ENCODE peak calls at places on chromosomes 3 and 15, in five cellular contexts. A, Y, L, N and O are unnamed samples.

GRCh38 chr15:59232476-59232875 is 25.8 kb downstream of the LDHAL6B start:
- DNase-seq in L (no peak), A (no peak), N (peak), Y (no peak), O (no peak)

GRCh38 chr15:64010719-64011118 is 35.6 kb downstream of the DAPK2 start:
- DNase-seq in L (peak), A (peak), N (peak), Y (peak), O (peak)

GRCh38 chr15:77753238-77753873 is 120.6 kb upstream of the LINGO1 start:
- DNase-seq in L (no peak), A (no peak), N (peak), Y (no peak), O (peak)

GRCh38 chr15:33994005-33994615 is 25.8 kb downstream of the CHRM5 start:
- DNase-seq in Y (no peak), A (no peak), L (no peak), N (peak), O (no peak)

GRCh38 chr15:34010921-34011320 is 28.1 kb downstream of the AVEN start:
- DNase-seq in Y (no peak), A (no peak), N (no peak), L (no peak), O (no peak)

GRCh38 chr3:48879307-48879993 is 19.2 kb downstream of the SLC25A20 start:
- DNase-seq in N (no peak), Y (no peak), L (no peak), A (no peak), O (no peak)

GRCh38 chr15:59317211-59317610 is 55.5 kb downstream of the MYO1E start:
- DNase-seq in Y (no peak), L (no peak), A (no peak), N (no peak), O (no peak)

GRCh38 chr3:50242778-50243551 is 7.0 kb downstream of the GNAI2 start:
- DNase-seq in N (peak), Y (no peak), A (peak), L (peak), O (no peak)

GRCh38 chr3:118729546-118729945 is 305.1 kb downstream of the IGSF11 start:
- DNase-seq in Y (no peak), A (no peak), L (no peak), N (no peak), O (no peak)

GRCh38 chr3:156389151-156389760 is 165.7 kb downstream of the SSR3 start:
- DNase-seq in L (no peak), N (peak), Y (no peak), A (no peak), O (peak)

GRCh38 chr3:194154346-194154745 is 18.4 kb downstream of the HES1 start:
- DNase-seq in L (no peak), N (no peak), Y (no peak), A (no peak), O (no peak)

GRCh38 chr3:178097576-178097975 is 438.7 kb upstream of the KCNMB2 start:
- DNase-seq in Y (no peak), A (no peak), N (peak), L (no peak), O (no peak)

GRCh38 chr3:79125313-79125984 is 642.3 kb downstream of the ROBO1 start:
- DNase-seq in L (peak), N (no peak), A (no peak), Y (no peak), O (no peak)

GRCh38 chr3:5553203-5553602 is 365.7 kb downstream of the EDEM1 start:
- DNase-seq in Y (no peak), L (no peak), A (no peak), N (no peak), O (no peak)

GRCh38 chr3:21649519-21649918 is 101.5 kb downstream of the ZNF385D start:
- DNase-seq in A (no peak), L (no peak), N (no peak), Y (no peak), O (no peak)

GRCh38 chr15:76057332-76058000 is 2.3 kb upstream of the TMEM266 start:
- DNase-seq in Y (no peak), A (peak), N (peak), L (no peak), O (peak)

GRCh38 chr3:105907790-105908189 is 39.0 kb upstream of the CBLB start:
- DNase-seq in N (peak), L (no peak), A (no peak), Y (no peak), O (no peak)

GRCh38 chr3:169278667-169279066 is 384.8 kb downstream of the MECOM start:
- DNase-seq in A (no peak), Y (no peak), L (no peak), N (no peak), O (peak)

GRCh38 chr3:51381333-51381705 is 3.8 kb upstream of the MANF start:
- DNase-seq in L (no peak), N (no peak), A (no peak), Y (no peak), O (no peak)

GRCh38 chr3:177308911-177309310 is 111.6 kb upstream of the TBL1XR1 start:
- DNase-seq in Y (no peak), N (no peak), L (no peak), A (no peak), O (no peak)

GRCh38 chr15:32721594-32721993 is 3.8 kb downstream of the GREM1 start:
- DNase-seq in N (peak), A (no peak), Y (no peak), L (no peak), O (no peak)

GRCh38 chr3:21142949-21143348 is 608.1 kb downstream of the ZNF385D start:
- DNase-seq in A (no peak), Y (no peak), N (no peak), L (peak), O (no peak)

GRCh38 chr3:23999012-23999641 is 54.0 kb downstream of the NR1D2 start:
- DNase-seq in A (peak), Y (peak), N (peak), L (peak), O (peak)

GRCh38 chr3:127694467-127695215 is 21.9 kb downstream of the ABTB1 start:
- DNase-seq in L (peak), N (peak), A (peak), Y (no peak), O (peak)

GRCh38 chr3:62300617-62301016 is 72.7 kb downstream of the FEZF2 start:
- DNase-seq in N (no peak), Y (no peak), L (no peak), A (no peak), O (no peak)

GRCh38 chr15:33425149-33425548 is 114.4 kb downstream of the RYR3 start:
- DNase-seq in Y (no peak), A (no peak), L (no peak), N (peak), O (no peak)

GRCh38 chr3:96813134-96813819 is 1.1 kb upstream of the EPHA6 start:
- DNase-seq in N (peak), Y (peak), A (peak), L (peak), O (peak)

GRCh38 chr15:77069521-77070121 is 1.3 kb downstream of the TSPAN3 start:
- DNase-seq in L (no peak), Y (no peak), N (peak), A (peak), O (peak)

GRCh38 chr15:90807687-90808086 is 60.7 kb upstream of the FURIN start:
- DNase-seq in N (no peak), A (no peak), Y (no peak), L (no peak), O (no peak)

GRCh38 chr3:5250467-5251195 is 63.1 kb downstream of the EDEM1 start:
- DNase-seq in A (peak), Y (peak), L (no peak), N (peak), O (no peak)

GRCh38 chr3:178618197-178618596 is 82.0 kb downstream of the KCNMB2 start:
- DNase-seq in L (no peak), N (peak), A (no peak), Y (no peak), O (no peak)

GRCh38 chr3:172666873-172667694 is 43.8 kb downstream of the NCEH1 start:
- DNase-seq in Y (peak), L (no peak), N (peak), A (peak), O (peak)

GRCh38 chr3:31173118-31173718 is 278.8 kb upstream of the GADL1 start:
- DNase-seq in A (no peak), N (no peak), L (no peak), Y (no peak), O (no peak)

GRCh38 chr3:120816728-120817127 is 74.2 kb downstream of the GTF2E1 start:
- DNase-seq in L (no peak), A (no peak), N (no peak), Y (no peak), O (peak)

GRCh38 chr15:94040523-94041248 is 190.7 kb upstream of the MCTP2 start:
- DNase-seq in N (peak), Y (no peak), A (no peak), L (no peak), O (no peak)

GRCh38 chr15:98568382-98569017 is 79.8 kb upstream of the IGF1R start:
- DNase-seq in Y (no peak), L (no peak), A (no peak), N (peak), O (no peak)

GRCh38 chr15:62306851-62307504 is 141.9 kb upstream of the C2CD4B start:
- DNase-seq in L (no peak), A (peak), N (peak), Y (peak), O (peak)

GRCh38 chr3:144772372-144772771 is 800.7 kb downstream of the DIPK2A start:
- DNase-seq in N (no peak), Y (no peak), L (no peak), A (no peak), O (no peak)

GRCh38 chr15:35626984-35627383 is 81.0 kb upstream of the DPH6 start:
- DNase-seq in N (no peak), L (no peak), A (no peak), Y (no peak), O (no peak)
- H3K4me3 ChIP-seq in N (no peak), L (no peak), A (no peak), Y (no peak), O (no peak)

DNA sequence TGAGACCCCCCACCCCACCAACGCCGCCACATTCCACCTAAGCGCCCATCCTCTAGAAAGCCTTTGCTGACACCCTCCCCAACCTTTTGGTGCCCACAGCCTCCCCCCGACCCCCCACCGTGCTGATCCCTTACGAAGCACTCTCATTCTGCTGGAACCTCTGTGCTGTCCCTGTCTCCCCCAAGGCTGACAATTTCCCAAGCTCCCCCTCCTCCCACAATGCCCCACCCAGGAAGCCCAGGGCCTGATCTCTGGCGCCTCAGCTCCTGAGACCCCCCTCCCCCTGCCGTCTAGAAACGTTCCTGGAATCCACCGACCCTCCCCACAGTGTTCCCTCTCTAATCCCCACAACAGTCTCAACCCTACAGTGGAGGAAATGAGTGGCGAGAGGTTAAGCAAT is 18.4 kb downstream of the MYL3 start:
- DNase-seq in A (no peak), Y (no peak), L (no peak), N (no peak), O (no peak)
- H3K27ac ChIP-seq in A (peak), Y (peak), L (peak), N (no peak), O (no peak)

GRCh38 chr3:171516765-171517164 is 56.6 kb upstream of the TNIK start:
- DNase-seq in N (no peak), Y (no peak), A (no peak), L (no peak), O (no peak)
- H3K4me3 ChIP-seq in N (no peak), Y (no peak), A (no peak), L (no peak), O (no peak)

DNA sequence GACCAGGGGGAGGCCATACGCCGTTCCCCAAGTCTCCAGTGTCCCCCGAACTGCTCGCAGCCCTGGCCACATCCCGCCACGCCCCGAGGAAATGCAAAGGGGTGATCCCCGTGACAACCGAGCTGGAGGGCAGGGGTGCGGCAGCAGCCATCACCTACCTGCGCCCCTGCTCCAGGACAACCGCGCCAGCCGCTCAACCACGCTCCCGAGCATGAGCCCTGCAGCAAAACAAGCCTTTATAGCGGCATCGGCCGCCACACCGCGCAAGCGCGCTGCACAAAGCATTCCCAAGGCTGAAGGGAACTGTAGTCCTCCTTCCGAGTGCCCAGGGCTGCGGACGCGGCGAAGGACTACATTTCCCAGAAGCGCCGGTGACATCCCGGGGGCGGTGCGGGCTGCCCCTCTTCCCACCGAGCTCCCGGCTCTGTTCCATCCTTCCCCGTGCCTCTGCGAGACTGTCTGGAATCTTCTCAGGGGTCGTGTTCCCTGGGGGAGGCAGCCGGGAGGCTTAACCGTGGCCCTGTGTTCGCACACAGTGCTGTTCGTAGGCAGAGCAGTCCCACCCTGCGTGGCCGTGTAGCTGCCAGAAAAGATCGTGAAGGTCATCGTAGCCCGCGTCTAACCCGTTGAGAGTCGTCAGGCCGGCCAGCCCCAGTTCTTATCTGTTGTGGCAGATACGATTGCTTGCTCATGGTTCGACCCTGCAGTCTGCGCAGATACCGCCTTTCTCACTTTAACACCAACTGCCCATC is at the start of gene ABCC5:
- DNase-seq in A (peak), L (peak), N (peak), Y (peak), O (peak)
- H3K27ac ChIP-seq in A (peak), L (peak), N (peak), Y (peak), O (peak)

GRCh38 chr3:150544040-150544439 is 2.3 kb downstream of the SERP1 start:
- DNase-seq in A (no peak), N (peak), Y (no peak), L (no peak), O (no peak)
- H3K4me3 ChIP-seq in A (peak), N (peak), Y (peak), L (no peak), O (no peak)

GRCh38 chr15:80482686-80483085 is 78.5 kb downstream of the ARNT2 start:
- DNase-seq in N (no peak), L (no peak), A (no peak), Y (no peak), O (no peak)

GRCh38 chr15:80479191-80479590 is 75.0 kb downstream of the ARNT2 start:
- DNase-seq in A (no peak), N (no peak), Y (no peak), L (no peak), O (no peak)

GRCh38 chr15:80480909-80481308 is 76.7 kb downstream of the ARNT2 start:
- DNase-seq in L (peak), Y (no peak), N (peak), A (peak), O (peak)

GRCh38 chr15:80478075-80478474 is 73.9 kb downstream of the ARNT2 start:
- DNase-seq in N (no peak), A (no peak), L (no peak), Y (no peak), O (no peak)

GRCh38 chr15:80480171-80480811 is 76.1 kb downstream of the ARNT2 start:
- DNase-seq in N (peak), A (no peak), L (no peak), Y (no peak), O (no peak)
- H3K27ac ChIP-seq in N (peak), A (peak), L (peak), Y (peak), O (no peak)

DNA sequence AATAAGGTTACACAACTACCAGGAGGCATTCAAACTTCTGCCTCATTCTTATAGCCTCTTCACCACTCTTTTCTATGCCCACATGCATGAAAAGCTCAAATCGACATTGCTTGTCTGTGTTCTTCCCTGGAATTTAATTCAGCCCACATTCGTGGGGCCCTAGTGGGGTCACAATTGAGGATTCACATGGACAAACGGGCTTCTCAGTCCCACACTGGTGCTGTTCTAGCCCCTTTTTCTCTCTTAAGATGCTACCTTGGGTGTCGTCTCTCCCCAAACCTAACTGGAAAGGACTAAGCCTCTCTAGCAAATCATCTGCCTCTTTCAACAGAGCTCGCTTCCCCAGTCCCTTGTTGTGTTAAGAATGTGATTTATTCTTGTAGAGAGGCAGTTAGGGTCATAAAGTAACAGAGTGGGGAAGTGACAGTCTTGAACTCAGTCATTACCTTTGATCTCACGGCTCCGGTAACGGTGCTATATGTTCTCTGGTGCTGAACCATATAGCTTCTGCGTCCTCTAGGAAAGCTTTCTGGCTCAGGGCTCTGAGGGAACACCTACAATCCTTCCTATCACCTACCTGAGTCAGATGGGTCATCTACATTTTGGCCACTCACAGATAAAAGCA is 4.9 kb downstream of the LPP start:
- DNase-seq in N (no peak), A (no peak), Y (no peak), L (no peak), O (no peak)
- H3K4me3 ChIP-seq in N (no peak), A (no peak), Y (peak), L (no peak), O (no peak)

GRCh38 chr3:187062526-187063177 is 76.6 kb downstream of the RPL39L start:
- DNase-seq in N (peak), A (no peak), L (no peak), Y (peak), O (no peak)

GRCh38 chr3:187066228-187066995 is 72.9 kb downstream of the RPL39L start:
- DNase-seq in N (peak), L (no peak), A (no peak), Y (no peak), O (peak)

GRCh38 chr3:187061748-187062147 is 77.5 kb downstream of the RPL39L start:
- DNase-seq in N (no peak), L (no peak), A (no peak), Y (no peak), O (no peak)

GRCh38 chr3:187064210-187065115 is 74.8 kb downstream of the RPL39L start:
- DNase-seq in L (no peak), Y (no peak), N (peak), A (no peak), O (peak)

DNA sequence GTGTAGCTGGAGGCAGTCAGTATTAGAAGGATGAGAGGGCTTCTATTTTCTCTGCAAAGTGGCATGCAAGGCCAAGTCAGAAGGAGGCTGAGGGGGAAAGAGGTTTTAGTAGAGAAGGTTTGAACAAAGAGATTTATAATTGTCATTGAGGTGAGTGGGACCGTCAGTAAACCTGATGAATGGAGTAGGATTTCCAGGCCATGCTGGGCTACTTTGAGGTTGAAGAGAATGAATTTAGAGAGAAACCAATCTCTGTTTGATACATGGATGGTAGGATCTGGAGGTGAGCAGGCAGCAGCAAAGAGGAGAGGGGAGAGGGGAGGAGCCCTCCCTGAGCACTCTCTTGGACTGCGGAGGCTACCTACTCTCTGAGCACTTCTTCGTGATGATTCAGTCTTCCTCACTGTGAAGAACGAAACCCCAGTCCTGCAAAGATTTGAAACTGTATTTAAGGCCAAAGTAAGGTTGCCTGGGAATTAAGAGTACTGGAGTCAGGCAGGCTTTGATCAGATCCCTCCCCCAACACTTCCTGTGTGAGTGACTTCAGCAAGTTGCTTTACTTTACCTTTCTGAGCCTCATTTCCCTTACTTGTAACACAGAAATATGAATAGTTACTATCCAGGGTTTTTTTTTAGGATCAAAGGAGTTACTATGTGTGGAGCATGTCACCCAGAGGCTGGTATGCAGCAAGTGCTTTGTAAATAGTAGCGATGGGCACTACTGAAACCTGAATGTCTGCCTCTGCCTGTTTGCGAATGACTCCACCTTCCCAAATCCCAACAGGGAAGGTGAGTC is 75.8 kb downstream of the RPL39L start:
- DNase-seq in L (no peak), A (no peak), Y (peak), N (no peak), O (no peak)
- H3K27ac ChIP-seq in L (no peak), A (peak), Y (peak), N (no peak), O (peak)